ENCODE peak calls at places on chromosomes 4 and X, in five cellular contexts. K is anterior cingulate cortex, V is COR-L47, R is astrocyte of the hippocampus, O is endothelial cell of umbilical vein. S is an unnamed sample.

GRCh38 chr4:74016068-74016467 is 17.6 kb upstream of the CXCL5 start:
- DNase-seq in K (no peak), V (no peak), R (no peak), O (no peak), S (no peak)

GRCh38 chr4:41594439-41594838 is 56.5 kb downstream of the LIMCH1 start:
- DNase-seq in K (peak; percentile 69), V (peak; percentile 21), R (peak; percentile 84), O (no peak), S (no peak)

GRCh38 chr4:38762560-38762959 is 20.2 kb downstream of the TLR10 start:
- DNase-seq in O (no peak), R (no peak), V (no peak), K (no peak), S (no peak)

GRCh38 chr4:85783483-85783882 is 308.5 kb downstream of the ARHGAP24 start:
- DNase-seq in O (peak; percentile 95), K (no peak), R (no peak), V (no peak), S (no peak)

GRCh38 chr4:8349664-8350225 is 80.2 kb downstream of the HTRA3 start:
- DNase-seq in K (no peak), R (no peak), O (no peak), V (no peak), S (no peak)

GRCh38 chr4:125681240-125681639 is 366.5 kb downstream of the FAT4 start:
- DNase-seq in R (no peak), V (no peak), K (no peak), O (no peak), S (no peak)

GRCh38 chrX:120365320-120365719 is 3.4 kb downstream of the ATP1B4 start:
- DNase-seq in R (peak; percentile 5), V (peak; percentile 13), K (no peak), O (peak; percentile 13), S (no peak)

GRCh38 chr4:1495416-1496115 is 89.3 kb upstream of the NKX1-1 start:
- DNase-seq in V (no peak), R (no peak), O (no peak), K (no peak), S (no peak)

GRCh38 chr4:112509243-112510190 is 6.5 kb downstream of the NEUROG2 start:
- DNase-seq in V (no peak), K (no peak), O (no peak), R (peak; percentile 55), S (no peak)

GRCh38 chr4:47451657-47452056 is 11.8 kb downstream of the COMMD8 start:
- DNase-seq in O (no peak), R (no peak), V (no peak), K (no peak), S (no peak)

GRCh38 chr4:692771-693554 is 4.0 kb upstream of the SLC49A3 start:
- DNase-seq in K (no peak), V (no peak), R (no peak), O (no peak), S (no peak)

GRCh38 chrX:11533211-11533651 is 132.5 kb downstream of the ARHGAP6 start:
- DNase-seq in O (peak; percentile 67), R (peak; percentile 70), K (no peak), V (peak; percentile 75), S (peak; percentile 97)

GRCh38 chrX:25144043-25144940 is 128.5 kb upstream of the ARX start:
- DNase-seq in V (peak; percentile 36), R (peak; percentile 79), O (peak; percentile 43), K (peak; percentile 18), S (peak; percentile 22)

GRCh38 chrX:17706676-17707075 is 30.6 kb upstream of the SCML1 start:
- DNase-seq in V (no peak), R (peak; percentile 46), K (no peak), O (no peak), S (no peak)

GRCh38 chr4:629636-629915 is 4.2 kb downstream of the PDE6B start:
- DNase-seq in V (no peak), K (no peak), R (no peak), O (no peak), S (no peak)

GRCh38 chr4:127881565-127881869 is 824 bp downstream of the PLK4 start:
- DNase-seq in O (no peak), V (no peak), R (no peak), K (no peak), S (no peak)

GRCh38 chrX:119755981-119756533 is 2.3 kb upstream of the SOWAHD start:
- DNase-seq in R (no peak), V (no peak), K (no peak), O (no peak), S (no peak)

GRCh38 chr4:84441758-84442377 is 57.2 kb downstream of the NKX6-1 start:
- DNase-seq in V (no peak), R (no peak), O (no peak), K (no peak), S (no peak)

GRCh38 chr4:111128327-111128726 is 505.4 kb upstream of the PITX2 start:
- DNase-seq in V (no peak), O (peak; percentile 3), K (no peak), R (no peak), S (no peak)

GRCh38 chrX:51336584-51336983 is 4.0 kb downstream of the NUDT10 start:
- DNase-seq in V (no peak), K (no peak), O (peak; percentile 18), R (peak; percentile 39), S (peak; percentile 14)

GRCh38 chr4:147924604-147925412 is 192.9 kb downstream of the ARHGAP10 start:
- DNase-seq in O (peak; percentile 65), K (peak; percentile 2), V (peak; percentile 32), R (peak; percentile 70), S (no peak)

GRCh38 chr4:20305976-20306375 is 54.3 kb downstream of the SLIT2 start:
- DNase-seq in K (no peak), R (peak; percentile 21), O (no peak), V (peak; percentile 38), S (peak; percentile 22)

GRCh38 chr4:119300388-119301131 is 21.4 kb downstream of the FABP2 start:
- DNase-seq in K (no peak), R (peak; percentile 95), V (no peak), O (peak; percentile 89), S (no peak)

GRCh38 chrX:33379839-33380238 is 168.5 kb upstream of the DMD start:
- DNase-seq in V (no peak), O (no peak), K (no peak), R (no peak), S (no peak)

GRCh38 chrX:35339796-35340195 is 397.2 kb downstream of the FAM47B start:
- DNase-seq in R (no peak), K (no peak), O (no peak), V (no peak), S (no peak)

GRCh38 chr4:100644150-100644549 is 126.3 kb upstream of the EMCN start:
- DNase-seq in K (no peak), R (no peak), V (no peak), O (no peak), S (no peak)

GRCh38 chrX:30343206-30343605 is 34.0 kb upstream of the NR0B1 start:
- DNase-seq in V (no peak), R (no peak), O (no peak), K (no peak), S (no peak)

GRCh38 chrX:119690921-119691716 is 1.8 kb downstream of the SEPTIN6 start:
- DNase-seq in O (no peak), K (no peak), R (no peak), V (no peak), S (no peak)

GRCh38 chr4:42871685-42872271 is 20.7 kb upstream of the GRXCR1 start:
- DNase-seq in O (no peak), V (no peak), K (peak; percentile 14), R (no peak), S (no peak)

GRCh38 chrX:117538441-117539418 is 577.9 kb downstream of the KLHL13 start:
- DNase-seq in K (peak; percentile 7), R (peak; percentile 33), O (no peak), V (peak; percentile 14), S (no peak)

GRCh38 chr4:151799417-151800030 is 38.7 kb upstream of the GATB start:
- DNase-seq in O (no peak), K (no peak), V (no peak), R (no peak), S (no peak)

GRCh38 chr4:2958446-2958845 is 4.8 kb downstream of the NOP14 start:
- DNase-seq in O (peak; percentile 64), K (no peak), R (peak; percentile 81), V (no peak), S (no peak)

GRCh38 chrX:134718329-134719317 is 60.4 kb upstream of the PLAC1 start:
- DNase-seq in R (peak; percentile 77), O (peak; percentile 94), K (no peak), V (no peak), S (no peak)

GRCh38 chrX:155070663-155070974 is 317 bp downstream of the CMC4 start:
- DNase-seq in V (no peak), O (peak; percentile 28), R (no peak), K (no peak), S (no peak)

GRCh38 chrX:154378059-154378798 is 866 bp upstream of the EMD start:
- DNase-seq in K (peak; percentile 35), O (peak; percentile 70), V (peak; percentile 29), R (peak; percentile 79), S (no peak)

GRCh38 chrX:989959-990510 is 222.4 kb downstream of the CRLF2 start:
- DNase-seq in O (no peak), V (peak; percentile 76), K (peak; percentile 82), R (peak; percentile 94), S (no peak)

GRCh38 chr4:108375434-108375833 is 206.7 kb upstream of the LEF1 start:
- DNase-seq in O (no peak), K (no peak), R (no peak), V (no peak), S (no peak)

GRCh38 chrX:31232506-31232905 is 160.7 kb upstream of the FTHL17 start:
- DNase-seq in K (no peak), V (no peak), R (no peak), O (no peak), S (no peak)

GRCh38 chrX:129957241-129958099 is 25.0 kb upstream of the BCORL1 start:
- DNase-seq in V (peak; percentile 42), O (peak; percentile 18), K (peak; percentile 18), R (peak; percentile 57), S (no peak)